ENCODE peak calls at places on chromosomes 4 and X, in six cellular contexts. P, E, C, B, D and N are unnamed samples.

GRCh38 chr4:78599931-78600375 is 48.4 kb downstream of the ANXA3 start:
- DNase-seq in P (peak; percentile 24), E (no peak), C (no peak), B (no peak), D (no peak), N (no peak)

GRCh38 chr4:160375746-160376452 is 1273.0 kb downstream of the RAPGEF2 start:
- DNase-seq in P (no peak), E (no peak), C (no peak), B (no peak), D (no peak), N (no peak)

GRCh38 chr4:75545526-75545925 is 10.3 kb upstream of the ODAPH start:
- DNase-seq in P (no peak), E (no peak), C (no peak), B (peak; percentile 74), D (no peak), N (peak; percentile 30)

GRCh38 chr4:74932832-74933561 is at the start of gene PARM1:
- DNase-seq in P (peak; percentile 92), E (peak; percentile 94), C (peak; percentile 92), B (peak; percentile 76), D (peak; percentile 95), N (peak; percentile 12)

GRCh38 chr4:8439914-8440490 is 521 bp downstream of the ACOX3 start:
- DNase-seq in P (no peak), E (no peak), C (no peak), B (no peak), D (no peak), N (no peak)

GRCh38 chrX:66677430-66677829 is 38.6 kb upstream of the EDA2R start:
- DNase-seq in P (no peak), E (no peak), C (no peak), B (peak; percentile 27), D (no peak), N (no peak)

GRCh38 chrX:149527705-149528104 is 13.1 kb upstream of the EOLA1 start:
- DNase-seq in P (no peak), E (peak; percentile 34), C (no peak), B (peak; percentile 51), D (no peak), N (no peak)

GRCh38 chr4:53479731-53480525 is 102.5 kb downstream of the FIP1L1 start:
- DNase-seq in P (no peak), E (no peak), C (no peak), B (peak; percentile 75), D (no peak), N (no peak)

GRCh38 chr4:17030543-17030942 is 132.1 kb upstream of the LDB2 start:
- DNase-seq in P (no peak), E (no peak), C (no peak), B (peak; percentile 87), D (no peak), N (peak; percentile 83)
- H3K27ac ChIP-seq in P (no peak overlapping the region), E (no peak overlapping the region), C (no peak overlapping the region), B (peak overlapping the region; percentile 48), D (no peak overlapping the region), N (peak overlapping the region; percentile 62)

GRCh38 chr4:142351958-142352357 is 494.1 kb downstream of the INPP4B start:
- DNase-seq in P (no peak), E (no peak), C (no peak), B (no peak), D (no peak), N (no peak)
- H3K4me1 ChIP-seq in P (peaks cover 85% of the 10 kb centered on the region), E (no peaks in the 10 kb centered on the region), C (peaks cover 27% of the 10 kb centered on the region), B (peaks cover 60% of the 10 kb centered on the region), D (peaks cover 11% of the 10 kb centered on the region), N (peaks cover 41% of the 10 kb centered on the region)

GRCh38 chr4:48578132-48578964 is 88.3 kb downstream of the ZAR1 start:
- DNase-seq in P (no peak), E (peak; percentile 47), C (no peak), B (peak; percentile 81), D (peak; percentile 73), N (no peak)
- H3K27ac ChIP-seq in P (no peak overlapping the region), E (no peak overlapping the region), C (no peak overlapping the region), B (no peak overlapping the region), D (no peak overlapping the region), N (no peak overlapping the region)

DNA sequence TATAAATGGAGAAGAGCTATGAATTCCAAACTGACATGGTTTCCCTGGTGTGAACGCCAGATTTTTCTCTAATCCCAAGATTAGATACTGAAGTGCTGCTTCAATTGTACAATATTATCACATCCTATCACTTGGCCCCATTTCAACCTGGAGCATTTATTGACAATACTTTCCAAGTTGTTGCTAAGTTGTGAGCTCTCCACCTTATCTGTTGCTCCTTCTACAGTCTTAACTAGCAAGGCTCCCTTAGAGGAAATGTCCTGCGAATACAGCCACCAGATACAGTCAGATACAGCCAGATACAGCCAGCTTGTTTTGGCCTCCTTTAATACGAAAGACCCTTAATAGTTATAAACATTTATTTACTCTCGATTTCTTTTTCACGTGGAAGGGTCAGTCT is 466.3 kb upstream of the FAM241A start:
- DNase-seq in P (no peak), E (no peak), C (no peak), B (no peak), D (no peak), N (no peak)
- H3K4me1 ChIP-seq in P (peaks cover 4% of the 10 kb centered on the region), E (no peaks in the 10 kb centered on the region), C (no peaks in the 10 kb centered on the region), B (peaks cover 40% of the 10 kb centered on the region), D (no peaks in the 10 kb centered on the region), N (no peaks in the 10 kb centered on the region)

GRCh38 chrX:17629519-17629918 is 107.8 kb upstream of the SCML1 start:
- DNase-seq in P (no peak), E (no peak), C (no peak), B (no peak), D (no peak), N (peak; percentile 38)
- H3K27ac ChIP-seq in P (no peak overlapping the region), E (no peak overlapping the region), C (no peak overlapping the region), B (no peak overlapping the region), D (no peak overlapping the region), N (no peak overlapping the region)